ENCODE peak calls at places on chromosomes 1 and 21, in five cellular contexts. One of them, this sample, is unnamed.
A peak's percentile ranks its signal among the peaks of the same experiment; 100 is the strongest.

GRCh38 chr1:189851806-189852367 is 625.8 kb downstream of the BRINP3 start:
- DNase-seq in lung: no peak
- DNase-seq in effector CD4-positive, alpha-beta T cell: no peak
- DNase-seq in NCI-H1092 treated with DMSO at 0.1 percent for 48 hours: no peak
- DNase-seq in neural crest cell: no peak
- DNase-seq in this sample: no peak

GRCh38 chr1:23718482-23718881 is 24.8 kb upstream of the ELOA start:
- DNase-seq in lung: no peak
- DNase-seq in neural crest cell: peak; percentile 43
- DNase-seq in effector CD4-positive, alpha-beta T cell: no peak
- DNase-seq in NCI-H1092 treated with DMSO at 0.1 percent for 48 hours: no peak
- DNase-seq in this sample: no peak

GRCh38 chr1:78619803-78620579 is at the start of gene IFI44L:
- DNase-seq in neural crest cell: no peak
- DNase-seq in NCI-H1092 treated with DMSO at 0.1 percent for 48 hours: no peak
- DNase-seq in lung: no peak
- DNase-seq in effector CD4-positive, alpha-beta T cell: peak; percentile 29
- DNase-seq in this sample: peak; percentile 36

GRCh38 chr1:35557118-35557610 is at the start of gene KIAA0319L:
- DNase-seq in lung: peak; percentile 91
- DNase-seq in effector CD4-positive, alpha-beta T cell: no peak
- DNase-seq in NCI-H1092 treated with DMSO at 0.1 percent for 48 hours: peak; percentile 95
- DNase-seq in neural crest cell: peak; percentile 78
- DNase-seq in this sample: no peak

GRCh38 chr1:25074828-25075227 is 144.8 kb upstream of the RUNX3 start:
- DNase-seq in effector CD4-positive, alpha-beta T cell: no peak
- DNase-seq in lung: no peak
- DNase-seq in NCI-H1092 treated with DMSO at 0.1 percent for 48 hours: no peak
- DNase-seq in neural crest cell: no peak
- DNase-seq in this sample: no peak

GRCh38 chr21:38596264-38597042 is 98.2 kb upstream of the ERG start:
- DNase-seq in NCI-H1092 treated with DMSO at 0.1 percent for 48 hours: no peak
- DNase-seq in lung: no peak
- DNase-seq in effector CD4-positive, alpha-beta T cell: no peak
- DNase-seq in neural crest cell: no peak
- DNase-seq in this sample: no peak

GRCh38 chr21:42593007-42593814 is 60.2 kb upstream of the PDE9A start:
- DNase-seq in NCI-H1092 treated with DMSO at 0.1 percent for 48 hours: peak; percentile 74
- DNase-seq in lung: peak; percentile 61
- DNase-seq in effector CD4-positive, alpha-beta T cell: peak; percentile 39
- DNase-seq in neural crest cell: peak; percentile 64
- DNase-seq in this sample: peak; percentile 69

GRCh38 chr1:8043621-8044020 is 17.5 kb upstream of the ERRFI1 start:
- DNase-seq in lung: no peak
- DNase-seq in effector CD4-positive, alpha-beta T cell: no peak
- DNase-seq in NCI-H1092 treated with DMSO at 0.1 percent for 48 hours: no peak
- DNase-seq in neural crest cell: no peak
- DNase-seq in this sample: no peak

GRCh38 chr1:114322726-114323125 is 169.1 kb upstream of the SYT6 start:
- DNase-seq in neural crest cell: no peak
- DNase-seq in NCI-H1092 treated with DMSO at 0.1 percent for 48 hours: no peak
- DNase-seq in effector CD4-positive, alpha-beta T cell: no peak
- DNase-seq in lung: no peak
- DNase-seq in this sample: no peak

GRCh38 chr1:64173300-64173940 is 30.0 kb upstream of the UBE2U start:
- DNase-seq in lung: no peak
- DNase-seq in NCI-H1092 treated with DMSO at 0.1 percent for 48 hours: peak; percentile 26
- DNase-seq in effector CD4-positive, alpha-beta T cell: no peak
- DNase-seq in neural crest cell: no peak
- DNase-seq in this sample: no peak

GRCh38 chr1:234955107-234955731 is 173.4 kb downstream of the TOMM20 start:
- DNase-seq in effector CD4-positive, alpha-beta T cell: no peak
- DNase-seq in neural crest cell: no peak
- DNase-seq in NCI-H1092 treated with DMSO at 0.1 percent for 48 hours: no peak
- DNase-seq in lung: peak; percentile 50
- DNase-seq in this sample: no peak

GRCh38 chr1:227907439-227908015 is 40.2 kb downstream of the WNT9A start:
- DNase-seq in NCI-H1092 treated with DMSO at 0.1 percent for 48 hours: no peak
- DNase-seq in effector CD4-positive, alpha-beta T cell: no peak
- DNase-seq in lung: no peak
- DNase-seq in neural crest cell: no peak
- DNase-seq in this sample: no peak

GRCh38 chr21:43684424-43684823 is 25.1 kb downstream of the RRP1B start:
- DNase-seq in effector CD4-positive, alpha-beta T cell: no peak
- DNase-seq in neural crest cell: no peak
- DNase-seq in lung: no peak
- DNase-seq in NCI-H1092 treated with DMSO at 0.1 percent for 48 hours: no peak
- DNase-seq in this sample: no peak

GRCh38 chr1:44546403-44547053 is 127.8 kb downstream of the TMEM53 start:
- DNase-seq in neural crest cell: no peak
- DNase-seq in effector CD4-positive, alpha-beta T cell: no peak
- DNase-seq in lung: no peak
- DNase-seq in NCI-H1092 treated with DMSO at 0.1 percent for 48 hours: no peak
- DNase-seq in this sample: no peak

GRCh38 chr1:207956976-207957375 is 46.1 kb upstream of the CD34 start:
- DNase-seq in effector CD4-positive, alpha-beta T cell: no peak
- DNase-seq in neural crest cell: no peak
- DNase-seq in NCI-H1092 treated with DMSO at 0.1 percent for 48 hours: no peak
- DNase-seq in lung: no peak
- DNase-seq in this sample: no peak

GRCh38 chr21:36512971-36513370 is 33.0 kb upstream of the CLDN14 start:
- DNase-seq in NCI-H1092 treated with DMSO at 0.1 percent for 48 hours: no peak
- DNase-seq in lung: no peak
- DNase-seq in effector CD4-positive, alpha-beta T cell: no peak
- DNase-seq in neural crest cell: no peak
- DNase-seq in this sample: no peak

GRCh38 chr1:218377143-218377660 is 32.1 kb downstream of the TGFB2 start:
- DNase-seq in neural crest cell: no peak
- DNase-seq in effector CD4-positive, alpha-beta T cell: no peak
- DNase-seq in NCI-H1092 treated with DMSO at 0.1 percent for 48 hours: no peak
- DNase-seq in lung: no peak
- DNase-seq in this sample: no peak

GRCh38 chr21:32496536-32496935 is 84.0 kb downstream of the EVA1C start:
- DNase-seq in lung: no peak
- DNase-seq in NCI-H1092 treated with DMSO at 0.1 percent for 48 hours: no peak
- DNase-seq in neural crest cell: no peak
- DNase-seq in effector CD4-positive, alpha-beta T cell: no peak
- DNase-seq in this sample: no peak

GRCh38 chr1:40818264-40818961 is 34.8 kb downstream of the KCNQ4 start:
- DNase-seq in effector CD4-positive, alpha-beta T cell: peak; percentile 82
- DNase-seq in neural crest cell: peak; percentile 56
- DNase-seq in lung: peak; percentile 79
- DNase-seq in NCI-H1092 treated with DMSO at 0.1 percent for 48 hours: no peak
- DNase-seq in this sample: peak; percentile 8

GRCh38 chr1:180947901-180948311 is 35.2 kb downstream of the KIAA1614 start:
- DNase-seq in effector CD4-positive, alpha-beta T cell: no peak
- DNase-seq in neural crest cell: no peak
- DNase-seq in NCI-H1092 treated with DMSO at 0.1 percent for 48 hours: no peak
- DNase-seq in lung: no peak
- DNase-seq in this sample: no peak

GRCh38 chr21:31531967-31532366 is 127.5 kb upstream of the SOD1 start:
- DNase-seq in neural crest cell: no peak
- DNase-seq in lung: no peak
- DNase-seq in NCI-H1092 treated with DMSO at 0.1 percent for 48 hours: peak; percentile 58
- DNase-seq in effector CD4-positive, alpha-beta T cell: no peak
- DNase-seq in this sample: no peak

GRCh38 chr21:31408306-31409088 is 64.4 kb upstream of the TIAM1 start:
- DNase-seq in NCI-H1092 treated with DMSO at 0.1 percent for 48 hours: no peak
- DNase-seq in neural crest cell: no peak
- DNase-seq in lung: no peak
- DNase-seq in effector CD4-positive, alpha-beta T cell: no peak
- DNase-seq in this sample: no peak

GRCh38 chr1:244603498-244603897 is 49.4 kb upstream of the DESI2 start:
- DNase-seq in effector CD4-positive, alpha-beta T cell: no peak
- DNase-seq in lung: no peak
- DNase-seq in neural crest cell: no peak
- DNase-seq in NCI-H1092 treated with DMSO at 0.1 percent for 48 hours: peak; percentile 55
- DNase-seq in this sample: no peak

GRCh38 chr1:67882196-67882958 is 49.1 kb upstream of the GNG12 start:
- DNase-seq in NCI-H1092 treated with DMSO at 0.1 percent for 48 hours: no peak
- DNase-seq in neural crest cell: no peak
- DNase-seq in lung: no peak
- DNase-seq in effector CD4-positive, alpha-beta T cell: no peak
- DNase-seq in this sample: no peak

GRCh38 chr1:29686012-29686930 is 449.9 kb downstream of the PTPRU start:
- DNase-seq in neural crest cell: no peak
- DNase-seq in effector CD4-positive, alpha-beta T cell: no peak
- DNase-seq in lung: no peak
- DNase-seq in NCI-H1092 treated with DMSO at 0.1 percent for 48 hours: no peak
- DNase-seq in this sample: no peak

GRCh38 chr1:161706116-161706482 is 930 bp upstream of the FCRLA start:
- DNase-seq in NCI-H1092 treated with DMSO at 0.1 percent for 48 hours: no peak
- DNase-seq in neural crest cell: no peak
- DNase-seq in lung: no peak
- DNase-seq in effector CD4-positive, alpha-beta T cell: no peak
- DNase-seq in this sample: no peak

GRCh38 chr1:203214889-203215288 is 14.6 kb downstream of the CHIT1 start:
- DNase-seq in NCI-H1092 treated with DMSO at 0.1 percent for 48 hours: no peak
- DNase-seq in lung: no peak
- DNase-seq in effector CD4-positive, alpha-beta T cell: no peak
- DNase-seq in neural crest cell: no peak
- DNase-seq in this sample: no peak

GRCh38 chr1:153533689-153534201 is 2.0 kb downstream of the S100A6 start:
- DNase-seq in effector CD4-positive, alpha-beta T cell: peak; percentile 11
- DNase-seq in lung: peak; percentile 65
- DNase-seq in NCI-H1092 treated with DMSO at 0.1 percent for 48 hours: no peak
- DNase-seq in neural crest cell: no peak
- DNase-seq in this sample: peak; percentile 56